ENCODE peak calls at places on chromosomes 12 and 14, in four cellular contexts. T is GM12878, D is MM.1S, I is PC-3. X is an unnamed sample.

GRCh38 chr12:123761841-123762714 is at the start of gene DNAH10:
- DNase-seq in T (peak; percentile 4), D (no peak), I (no peak), X (peak; percentile 92)

GRCh38 chr12:56487448-56488040 is 417 bp downstream of the GLS2 start:
- DNase-seq in T (no peak), D (peak; percentile 39), I (peak; percentile 41), X (peak; percentile 66)

GRCh38 chr12:54395545-54395944 is 11.0 kb upstream of the ZNF385A start:
- DNase-seq in T (no peak), D (no peak), I (no peak), X (no peak)

GRCh38 chr12:3698218-3698974 is 54.5 kb downstream of the CRACR2A start:
- DNase-seq in T (no peak), D (no peak), I (peak; percentile 80), X (peak; percentile 48)

GRCh38 chr14:68216072-68216471 is 396.5 kb downstream of the RAD51B start:
- DNase-seq in T (no peak), D (no peak), I (no peak), X (no peak)

GRCh38 chr14:24231263-24232120 is 675 bp downstream of the NEDD8 start:
- DNase-seq in T (no peak), D (no peak), I (no peak), X (no peak)

GRCh38 chr12:124477109-124477915 is 90.1 kb downstream of the NCOR2 start:
- DNase-seq in T (peak; percentile 59), D (no peak), I (no peak), X (no peak)

GRCh38 chr12:94049718-94050117 is 98.7 kb upstream of the PLXNC1 start:
- DNase-seq in T (no peak), D (no peak), I (no peak), X (no peak)

GRCh38 chr12:108833355-108833733 is 24.0 kb downstream of the SSH1 start:
- DNase-seq in T (no peak), D (no peak), I (peak; percentile 78), X (no peak)

GRCh38 chr14:54652188-54652889 is 85.4 kb downstream of the SAMD4A start:
- DNase-seq in T (no peak), D (no peak), I (peak; percentile 100), X (peak; percentile 65)

GRCh38 chr12:42807766-42808165 is 218.2 kb upstream of the PRICKLE1 start:
- DNase-seq in T (no peak), D (no peak), I (no peak), X (no peak)

GRCh38 chr12:14873440-14874185 is 12.0 kb downstream of the MGP start:
- DNase-seq in T (no peak), D (peak; percentile 27), I (no peak), X (no peak)

GRCh38 chr12:120885521-120885920 is 18.6 kb downstream of the SPPL3 start:
- DNase-seq in T (no peak), D (no peak), I (no peak), X (no peak)

GRCh38 chr12:92421701-92422100 is 276.1 kb upstream of the BTG1 start:
- DNase-seq in T (no peak), D (no peak), I (peak; percentile 89), X (no peak)

GRCh38 chr12:42342028-42342427 is 16.1 kb downstream of the PPHLN1 start:
- DNase-seq in T (no peak), D (no peak), I (no peak), X (no peak)

GRCh38 chr12:91205791-91206190 is 23.2 kb upstream of the DCN start:
- DNase-seq in T (no peak), D (no peak), I (peak; percentile 20), X (no peak)

GRCh38 chr14:106224694-106224971 is 698.2 kb downstream of the TMEM121 start:
- DNase-seq in T (no peak), D (no peak), I (no peak), X (no peak)

GRCh38 chr12:132566551-132567131 is 43.7 kb downstream of the LRCOL1 start:
- DNase-seq in T (no peak), D (no peak), I (no peak), X (no peak)

GRCh38 chr14:85824526-85824925 is 294.6 kb downstream of the FLRT2 start:
- DNase-seq in T (no peak), D (no peak), I (no peak), X (peak; percentile 52)

GRCh38 chr12:118830251-118830650 is 151.1 kb upstream of the SRRM4 start:
- DNase-seq in T (no peak), D (no peak), I (no peak), X (no peak)

GRCh38 chr12:117030187-117030896 is 68.9 kb downstream of the TESC start:
- DNase-seq in T (no peak), D (no peak), I (no peak), X (no peak)

GRCh38 chr12:55659486-55660385 is 23.0 kb downstream of the OR10P1 start:
- DNase-seq in T (no peak), D (no peak), I (peak; percentile 56), X (peak; percentile 49)

GRCh38 chr12:114096461-114096860 is 130.3 kb upstream of the RBM19 start:
- DNase-seq in T (no peak), D (no peak), I (no peak), X (no peak)

GRCh38 chr12:125183187-125184067 is 118.2 kb downstream of the AACS start:
- DNase-seq in T (peak; percentile 21), D (peak; percentile 54), I (peak; percentile 92), X (peak; percentile 91)

DNA sequence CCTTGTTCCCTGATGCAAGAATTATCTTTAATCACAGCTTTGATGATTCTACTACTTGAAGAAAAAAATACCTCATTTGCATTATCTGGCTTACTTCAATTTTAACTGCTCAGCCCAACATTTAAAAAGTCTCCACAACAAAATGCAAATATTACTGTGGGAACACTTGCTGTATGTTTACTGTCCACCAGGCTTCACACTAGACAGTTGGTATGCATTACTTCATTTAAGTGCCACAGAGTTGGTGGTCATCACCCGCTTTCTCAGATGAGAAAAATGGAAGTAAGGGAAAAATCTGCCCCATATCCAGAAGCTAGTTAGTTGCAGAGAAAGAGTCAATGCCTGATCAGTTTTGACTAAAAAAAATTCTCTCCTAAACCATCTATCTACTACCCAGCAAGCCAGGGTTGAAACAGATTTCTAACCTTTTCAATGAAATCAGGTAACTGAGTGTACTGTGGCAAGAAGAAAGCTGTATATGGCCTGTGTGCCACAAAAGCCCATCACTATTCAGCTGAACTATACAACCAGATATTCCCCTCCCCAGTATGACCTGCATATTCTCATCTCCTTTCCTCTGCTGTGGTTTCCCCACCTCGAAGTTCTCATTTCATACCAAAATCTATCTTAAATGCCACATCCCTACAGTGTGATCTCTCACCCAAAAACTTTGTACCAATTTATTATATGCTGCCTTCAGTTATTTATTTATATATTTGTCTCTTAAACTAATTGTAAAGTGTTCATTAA is 90.3 kb downstream of the ATP2B1 start:
- DNase-seq in T (no peak), D (no peak), I (no peak), X (no peak)
- TF ChIP-seq CTCF in T (peak; percentile 2), D (no peak), I (no peak), X (no peak)

DNA sequence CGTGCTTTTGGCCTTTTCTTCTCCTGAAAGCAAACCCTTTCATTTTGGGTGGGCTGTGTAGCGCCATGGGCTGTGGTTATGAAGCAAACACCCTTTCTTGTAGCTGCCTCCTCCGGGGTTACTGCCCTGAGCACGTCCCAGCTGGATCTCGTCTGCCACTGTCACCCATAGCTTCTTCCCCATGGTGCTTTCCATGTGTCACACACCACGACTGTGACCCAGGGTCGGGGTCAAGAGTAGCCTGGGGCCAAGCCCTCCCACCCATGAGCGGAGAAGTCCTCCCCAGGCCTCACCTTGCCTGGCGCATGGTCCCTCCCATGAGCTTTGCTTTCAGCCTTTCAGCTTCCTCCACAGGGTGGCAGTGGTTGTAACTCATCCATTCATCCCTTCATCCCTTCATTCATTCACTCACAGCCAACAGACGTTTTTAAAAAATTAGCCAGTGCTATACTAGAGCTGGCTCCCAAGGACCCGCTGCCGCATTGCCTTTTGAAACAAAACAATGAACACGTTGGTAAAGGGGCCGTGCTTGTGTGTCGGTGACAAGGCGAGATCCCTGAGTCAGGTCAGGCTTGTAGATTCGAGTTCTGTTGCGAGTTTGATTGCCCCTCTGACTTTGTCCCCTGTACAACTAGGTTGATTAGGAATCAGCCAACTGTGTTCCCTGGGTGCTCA is 29.5 kb downstream of the MEG3 start:
- DNase-seq in T (no peak), D (no peak), I (peak; percentile 28), X (no peak)
- TF ChIP-seq CTCF in T (no peak), D (no peak), I (peak; percentile 60), X (no peak)

GRCh38 chr14:66610154-66610563 is 102.2 kb downstream of the GPHN start:
- DNase-seq in T (no peak), D (peak; percentile 51), I (peak; percentile 72), X (peak; percentile 6)
- TF ChIP-seq CTCF in T (peak; percentile 21), D (peak; percentile 55), I (peak; percentile 80), X (peak; percentile 51)

DNA sequence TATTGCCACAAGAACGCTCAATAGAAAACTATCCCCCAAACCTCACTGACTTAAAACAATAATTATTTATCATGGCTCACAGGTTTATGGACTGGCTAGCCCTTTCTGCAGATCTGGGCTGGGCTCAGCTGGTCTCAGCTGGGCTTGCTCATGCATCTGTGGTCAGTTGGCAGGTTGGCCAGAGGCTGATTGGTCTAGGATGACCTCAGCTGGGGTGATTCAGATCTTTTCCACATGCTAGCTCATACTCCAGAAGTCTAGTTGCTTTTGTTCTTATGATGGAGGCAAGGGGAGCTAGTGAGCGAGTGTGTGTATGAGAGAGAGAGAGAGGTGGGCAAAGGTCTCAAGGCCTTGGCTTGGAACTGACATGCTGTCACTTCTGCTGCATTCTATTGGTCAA is 181.2 kb upstream of the NRXN3 start:
- DNase-seq in T (no peak), D (no peak), I (peak; percentile 43), X (no peak)
- TF ChIP-seq CTCF in T (no peak), D (no peak), I (no peak), X (no peak)